ENCODE peak calls at places on chromosome 1, in nine cellular contexts. A, K, X, O, T, W, C, D and I are unnamed samples.

GRCh38 chr1:242784074-242784473 is 259.6 kb upstream of the PLD5 start:
- DNase-seq in A (no peak), K (no peak), X (peak), O (no peak), T (no peak), W (no peak), C (no peak), D (no peak), I (peak)

GRCh38 chr1:183097438-183098051 is 74.3 kb downstream of the LAMC1 start:
- DNase-seq in A (no peak), K (peak), X (no peak), O (peak), T (peak), W (no peak), C (no peak), D (no peak), I (no peak)

GRCh38 chr1:87146986-87147385 is 181.7 kb upstream of the LMO4 start:
- DNase-seq in A (no peak), K (no peak), X (no peak), O (no peak), T (no peak), W (no peak), C (no peak), D (no peak), I (no peak)

GRCh38 chr1:52580283-52580682 is 21.9 kb upstream of the GPX7 start:
- DNase-seq in A (no peak), K (no peak), X (no peak), O (no peak), T (no peak), W (no peak), C (no peak), D (no peak), I (no peak)

GRCh38 chr1:235948774-235949427 is 82.2 kb upstream of the LYST start:
- DNase-seq in A (no peak), K (no peak), X (no peak), O (no peak), T (no peak), W (no peak), C (no peak), D (no peak), I (no peak)

GRCh38 chr1:240352769-240353168 is 259.2 kb downstream of the GREM2 start:
- DNase-seq in A (no peak), K (peak), X (no peak), O (no peak), T (peak), W (no peak), C (no peak), D (no peak), I (no peak)

GRCh38 chr1:204617256-204618147 is 68.0 kb downstream of the LRRN2 start:
- DNase-seq in A (no peak), K (no peak), X (no peak), O (no peak), T (no peak), W (no peak), C (no peak), D (no peak), I (no peak)

GRCh38 chr1:100959502-100960060 is 63.7 kb downstream of the SLC30A7 start:
- DNase-seq in A (no peak), K (no peak), X (no peak), O (peak), T (peak), W (no peak), C (no peak), D (no peak), I (no peak)

GRCh38 chr1:20978413-20978812 is 191.3 kb upstream of the HP1BP3 start:
- DNase-seq in A (peak), K (no peak), X (no peak), O (peak), T (peak), W (no peak), C (no peak), D (no peak), I (no peak)

GRCh38 chr1:179169616-179170467 is 59.6 kb downstream of the ABL2 start:
- DNase-seq in A (no peak), K (peak), X (no peak), O (peak), T (peak), W (no peak), C (no peak), D (no peak), I (no peak)

GRCh38 chr1:39214021-39214713 is 9.7 kb downstream of the MACF1 start:
- DNase-seq in A (no peak), K (peak), X (no peak), O (peak), T (no peak), W (no peak), C (peak), D (no peak), I (no peak)

GRCh38 chr1:63073530-63074306 is 248.6 kb upstream of the FOXD3 start:
- DNase-seq in A (no peak), K (peak), X (no peak), O (no peak), T (no peak), W (peak), C (no peak), D (no peak), I (peak)

GRCh38 chr1:185317886-185318310 is 855 bp upstream of the IVNS1ABP start:
- DNase-seq in A (no peak), K (peak), X (no peak), O (no peak), T (no peak), W (peak), C (peak), D (no peak), I (peak)

GRCh38 chr1:47755368-47755990 is 241.7 kb downstream of the TRABD2B start:
- DNase-seq in A (peak), K (no peak), X (no peak), O (no peak), T (peak), W (peak), C (no peak), D (peak), I (peak)

GRCh38 chr1:92701147-92701546 is 83.8 kb downstream of the EVI5 start:
- DNase-seq in A (no peak), K (peak), X (no peak), O (peak), T (peak), W (no peak), C (no peak), D (no peak), I (no peak)

GRCh38 chr1:151689494-151689893 is 27.1 kb downstream of the CELF3 start:
- DNase-seq in A (no peak), K (no peak), X (no peak), O (no peak), T (no peak), W (no peak), C (no peak), D (no peak), I (no peak)

GRCh38 chr1:151693057-151693651 is 23.4 kb downstream of the CELF3 start:
- DNase-seq in A (no peak), K (peak), X (no peak), O (peak), T (peak), W (no peak), C (no peak), D (no peak), I (no peak)
- TF ChIP-seq CTCF in A (peak), K (peak), X (peak), O (peak), T (peak), W (peak), C (peak), D (peak), I (peak)

GRCh38 chr1:17627239-17628052 is 87.9 kb downstream of the ARHGEF10L start:
- DNase-seq in A (no peak), K (no peak), X (no peak), O (no peak), T (no peak), W (no peak), C (no peak), D (no peak), I (no peak)
- TF ChIP-seq CTCF in A (no peak), K (no peak), X (no peak), O (no peak), T (no peak), W (no peak), C (no peak), D (no peak), I (no peak)

GRCh38 chr1:246297314-246298273 is 209.5 kb downstream of the SMYD3 start:
- DNase-seq in A (no peak), K (no peak), X (no peak), O (no peak), T (peak), W (no peak), C (no peak), D (no peak), I (no peak)

GRCh38 chr1:246295968-246296367 is 211.1 kb downstream of the SMYD3 start:
- DNase-seq in A (no peak), K (no peak), X (no peak), O (no peak), T (no peak), W (no peak), C (no peak), D (no peak), I (no peak)

GRCh38 chr1:246294263-246294662 is 212.8 kb downstream of the SMYD3 start:
- DNase-seq in A (no peak), K (no peak), X (no peak), O (no peak), T (no peak), W (no peak), C (no peak), D (no peak), I (no peak)

GRCh38 chr1:246293366-246294121 is 213.5 kb downstream of the SMYD3 start:
- DNase-seq in A (no peak), K (no peak), X (no peak), O (no peak), T (no peak), W (no peak), C (no peak), D (no peak), I (no peak)

GRCh38 chr1:246295340-246295739 is 211.7 kb downstream of the SMYD3 start:
- DNase-seq in A (no peak), K (no peak), X (no peak), O (no peak), T (no peak), W (no peak), C (no peak), D (no peak), I (no peak)
- TF ChIP-seq CTCF in A (no peak), K (no peak), X (no peak), O (no peak), T (no peak), W (no peak), C (no peak), D (no peak), I (no peak)

GRCh38 chr1:213564215-213564659 is 423.5 kb upstream of the PROX1 start:
- DNase-seq in A (peak), K (no peak), X (no peak), O (no peak), T (peak), W (no peak), C (no peak), D (no peak), I (no peak)
- TF ChIP-seq CTCF in A (peak), K (peak), X (peak), O (no peak), T (peak), W (peak), C (peak), D (peak), I (peak)

GRCh38 chr1:190119683-190120082 is 358.0 kb downstream of the BRINP3 start:
- DNase-seq in A (peak), K (no peak), X (no peak), O (no peak), T (no peak), W (no peak), C (no peak), D (no peak), I (no peak)

GRCh38 chr1:190126728-190127127 is 350.9 kb downstream of the BRINP3 start:
- DNase-seq in A (no peak), K (no peak), X (no peak), O (no peak), T (no peak), W (no peak), C (no peak), D (no peak), I (no peak)

GRCh38 chr1:190129367-190129766 is 348.3 kb downstream of the BRINP3 start:
- DNase-seq in A (no peak), K (no peak), X (no peak), O (no peak), T (no peak), W (no peak), C (no peak), D (no peak), I (no peak)

DNA sequence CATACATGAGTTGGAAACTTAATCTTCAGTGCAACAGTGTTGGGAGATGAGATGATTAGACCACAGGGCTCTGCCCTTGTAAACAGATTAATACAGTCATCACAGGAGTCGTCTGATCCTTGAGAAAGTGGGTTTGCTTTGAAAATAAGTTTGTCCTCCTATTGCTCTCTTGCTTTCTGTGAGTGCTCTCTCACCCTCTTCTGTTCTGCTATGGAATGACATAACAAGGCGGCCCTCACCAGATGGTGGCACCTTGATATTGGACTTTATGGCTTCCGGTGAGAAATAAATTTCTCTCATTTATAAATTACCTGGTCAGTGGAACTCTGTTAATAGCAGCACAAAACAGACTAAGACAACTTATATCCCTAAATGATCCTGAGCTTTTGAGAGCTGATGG is 353.6 kb downstream of the BRINP3 start:
- DNase-seq in A (no peak), K (no peak), X (no peak), O (no peak), T (no peak), W (no peak), C (no peak), D (no peak), I (no peak)
- TF ChIP-seq CTCF in A (peak), K (no peak), X (no peak), O (no peak), T (no peak), W (no peak), C (no peak), D (peak), I (no peak)

GRCh38 chr1:223556414-223557124 is 108.9 kb downstream of the CAPN8 start:
- DNase-seq in A (peak), K (peak), X (peak), O (peak), T (peak), W (peak), C (peak), D (peak), I (peak)
- TF ChIP-seq CTCF in A (peak), K (peak), X (peak), O (peak), T (peak), W (peak), C (peak), D (peak), I (peak)